ENCODE peak calls at places on chromosomes 12 and 14, in seven cellular contexts. R is choroid plexus epithelial cell, S is endothelial cell, J is hepatic stellate cell, H is GM04503, G is lower leg skin, U is Right ventricle myocardium inferior. W is an unnamed sample.

GRCh38 chr14:65639216-65639615 is 226.7 kb downstream of the FUT8 start:
- DNase-seq in R (peak; percentile 13), S (no peak), J (no peak), H (no peak), G (no peak), U (no peak), W (no peak)

GRCh38 chr12:5694759-5695409 is 250.2 kb downstream of the ANO2 start:
- DNase-seq in R (no peak), S (no peak), J (no peak), H (peak; percentile 20), G (no peak), U (no peak), W (no peak)

GRCh38 chr12:143964-144649 is 69.8 kb downstream of the SLC6A12 start:
- DNase-seq in R (no peak), S (no peak), J (no peak), H (no peak), G (no peak), U (peak; percentile 57), W (no peak)

GRCh38 chr14:35416108-35416750 is 11.7 kb upstream of the NFKBIA start:
- DNase-seq in R (peak; percentile 16), S (no peak), J (no peak), H (no peak), G (no peak), U (no peak), W (no peak)

GRCh38 chr12:91099836-91100235 is 11.5 kb downstream of the LUM start:
- DNase-seq in R (no peak), S (no peak), J (no peak), H (no peak), G (no peak), U (no peak), W (no peak)

GRCh38 chr12:88546851-88547250 is 33.4 kb downstream of the KITLG start:
- DNase-seq in R (peak; percentile 79), S (no peak), J (no peak), H (peak; percentile 67), G (no peak), U (no peak), W (no peak)

GRCh38 chr12:67222302-67222701 is 46.9 kb upstream of the CAND1 start:
- DNase-seq in R (peak; percentile 65), S (peak; percentile 12), J (peak; percentile 0), H (no peak), G (no peak), U (no peak), W (no peak)

GRCh38 chr14:99181246-99181645 is 90.8 kb downstream of the BCL11B start:
- DNase-seq in R (no peak), S (no peak), J (no peak), H (no peak), G (no peak), U (no peak), W (no peak)

GRCh38 chr12:54891717-54892478 is 37.6 kb downstream of the MUCL1 start:
- DNase-seq in R (no peak), S (no peak), J (no peak), H (no peak), G (no peak), U (no peak), W (no peak)

GRCh38 chr14:60648169-60648933 is 926 bp downstream of the SIX1 start:
- DNase-seq in R (peak; percentile 41), S (peak; percentile 24), J (no peak), H (no peak), G (no peak), U (no peak), W (no peak)

W was measured in Right ventricle myocardium superior.